ENCODE peak calls at places on chromosomes 12 and 14, in five cellular contexts. One of them, this sample, is unnamed.

GRCh38 chr14:22487941-22488340 is 101.1 kb downstream of the DAD1 start:
- DNase-seq in H9: no peak
- DNase-seq in tibial artery: no peak
- DNase-seq in WTC11: no peak
- DNase-seq in fibroblast of pulmonary artery: no peak
- DNase-seq in this sample: no peak

GRCh38 chr12:43238281-43238680 is 313.7 kb downstream of the ADAMTS20 start:
- DNase-seq in tibial artery: no peak
- DNase-seq in WTC11: no peak
- DNase-seq in H9: no peak
- DNase-seq in fibroblast of pulmonary artery: peak; percentile 3
- DNase-seq in this sample: no peak

GRCh38 chr12:94563261-94563660 is 87.1 kb downstream of the TMCC3 start:
- DNase-seq in fibroblast of pulmonary artery: no peak
- DNase-seq in WTC11: no peak
- DNase-seq in tibial artery: no peak
- DNase-seq in H9: no peak
- DNase-seq in this sample: no peak

GRCh38 chr14:44029933-44030332 is 477.1 kb downstream of the FSCB start:
- DNase-seq in fibroblast of pulmonary artery: peak; percentile 67
- DNase-seq in WTC11: no peak
- DNase-seq in H9: no peak
- DNase-seq in tibial artery: no peak
- DNase-seq in this sample: no peak

GRCh38 chr12:14284189-14284722 is 81.2 kb upstream of the ATF7IP start:
- DNase-seq in tibial artery: no peak
- DNase-seq in H9: peak; percentile 59
- DNase-seq in WTC11: no peak
- DNase-seq in fibroblast of pulmonary artery: peak; percentile 29
- DNase-seq in this sample: no peak

GRCh38 chr14:61866932-61867920 is 105.0 kb downstream of the SNAPC1 start:
- DNase-seq in tibial artery: no peak
- DNase-seq in H9: no peak
- DNase-seq in fibroblast of pulmonary artery: no peak
- DNase-seq in WTC11: no peak
- DNase-seq in this sample: no peak

GRCh38 chr12:54173906-54174471 is 14.8 kb downstream of the SMUG1 start:
- DNase-seq in WTC11: no peak
- DNase-seq in fibroblast of pulmonary artery: no peak
- DNase-seq in H9: no peak
- DNase-seq in tibial artery: no peak
- DNase-seq in this sample: no peak

GRCh38 chr14:81766597-81766996 is 232.9 kb upstream of the SEL1L start:
- DNase-seq in WTC11: no peak
- DNase-seq in tibial artery: no peak
- DNase-seq in fibroblast of pulmonary artery: no peak
- DNase-seq in H9: no peak
- DNase-seq in this sample: no peak

GRCh38 chr12:76586764-76587395 is 27.3 kb upstream of the OSBPL8 start:
- DNase-seq in WTC11: no peak
- DNase-seq in fibroblast of pulmonary artery: peak; percentile 73
- DNase-seq in H9: no peak
- DNase-seq in tibial artery: no peak
- DNase-seq in this sample: peak; percentile 13

GRCh38 chr12:27866382-27867101 is 86.5 kb upstream of the MANSC4 start:
- DNase-seq in WTC11: no peak
- DNase-seq in H9: no peak
- DNase-seq in fibroblast of pulmonary artery: peak; percentile 62
- DNase-seq in tibial artery: no peak
- DNase-seq in this sample: no peak

GRCh38 chr14:88422919-88423318 is 37.5 kb downstream of the SPATA7 start:
- DNase-seq in tibial artery: no peak
- DNase-seq in WTC11: no peak
- DNase-seq in fibroblast of pulmonary artery: peak; percentile 33
- DNase-seq in H9: no peak
- DNase-seq in this sample: no peak

GRCh38 chr14:70567791-70568190 is 32.7 kb downstream of the MED6 start:
- DNase-seq in H9: peak; percentile 68
- DNase-seq in fibroblast of pulmonary artery: peak; percentile 53
- DNase-seq in tibial artery: no peak
- DNase-seq in WTC11: peak; percentile 65
- DNase-seq in this sample: peak; percentile 3

GRCh38 chr14:58133739-58134138 is 18.3 kb downstream of the ARMH4 start:
- DNase-seq in WTC11: no peak
- DNase-seq in fibroblast of pulmonary artery: peak; percentile 72
- DNase-seq in tibial artery: no peak
- DNase-seq in H9: no peak
- DNase-seq in this sample: no peak

GRCh38 chr12:102195826-102196225 is 1.8 kb downstream of the PMCH start:
- DNase-seq in WTC11: no peak
- DNase-seq in H9: no peak
- DNase-seq in fibroblast of pulmonary artery: no peak
- DNase-seq in tibial artery: no peak
- DNase-seq in this sample: no peak

GRCh38 chr12:102202556-102202955 is 4.9 kb upstream of the PMCH start:
- DNase-seq in tibial artery: no peak
- DNase-seq in WTC11: no peak
- DNase-seq in fibroblast of pulmonary artery: peak; percentile 45
- DNase-seq in H9: no peak
- DNase-seq in this sample: no peak

GRCh38 chr12:102201662-102202061 is 4.0 kb upstream of the PMCH start:
- DNase-seq in H9: no peak
- DNase-seq in tibial artery: no peak
- DNase-seq in WTC11: no peak
- DNase-seq in fibroblast of pulmonary artery: no peak
- DNase-seq in this sample: no peak

GRCh38 chr12:102197789-102198188 is at the start of gene PMCH:
- DNase-seq in WTC11: no peak
- DNase-seq in H9: no peak
- DNase-seq in fibroblast of pulmonary artery: peak; percentile 31
- DNase-seq in tibial artery: no peak
- DNase-seq in this sample: no peak
- TF ChIP-seq CTCF in WTC11: no peak
- TF ChIP-seq CTCF in H9: no peak
- TF ChIP-seq CTCF in fibroblast of pulmonary artery: no peak
- TF ChIP-seq CTCF in tibial artery: no peak
- TF ChIP-seq CTCF in this sample: no peak

DNA sequence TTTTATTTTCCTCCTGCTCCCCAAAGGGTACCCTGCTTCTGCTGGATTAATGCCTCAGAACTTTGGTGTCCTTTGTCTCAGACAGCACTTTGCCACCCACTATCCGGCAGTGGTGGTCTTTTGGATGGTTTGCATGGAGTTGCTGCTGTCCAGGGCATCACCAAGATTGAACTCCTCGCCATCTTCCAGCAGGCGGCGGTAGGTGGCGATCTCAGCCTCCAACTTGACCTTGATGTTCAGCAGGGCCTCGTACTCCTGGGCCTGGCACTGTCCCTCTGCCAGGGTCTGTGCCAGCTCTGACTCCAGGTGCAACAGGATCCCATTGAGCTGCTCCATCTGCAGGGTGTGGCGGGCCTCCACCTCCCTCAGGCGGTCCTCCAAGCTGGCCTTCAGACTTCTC is 9.4 kb upstream of the NOPCHAP1 start:
- DNase-seq in fibroblast of pulmonary artery: no peak
- DNase-seq in tibial artery: no peak
- DNase-seq in WTC11: no peak
- DNase-seq in H9: peak; percentile 61
- DNase-seq in this sample: no peak
- TF ChIP-seq CTCF in fibroblast of pulmonary artery: no peak
- TF ChIP-seq CTCF in tibial artery: no peak
- TF ChIP-seq CTCF in WTC11: no peak
- TF ChIP-seq CTCF in H9: peak; percentile 58
- TF ChIP-seq CTCF in this sample: no peak

DNA sequence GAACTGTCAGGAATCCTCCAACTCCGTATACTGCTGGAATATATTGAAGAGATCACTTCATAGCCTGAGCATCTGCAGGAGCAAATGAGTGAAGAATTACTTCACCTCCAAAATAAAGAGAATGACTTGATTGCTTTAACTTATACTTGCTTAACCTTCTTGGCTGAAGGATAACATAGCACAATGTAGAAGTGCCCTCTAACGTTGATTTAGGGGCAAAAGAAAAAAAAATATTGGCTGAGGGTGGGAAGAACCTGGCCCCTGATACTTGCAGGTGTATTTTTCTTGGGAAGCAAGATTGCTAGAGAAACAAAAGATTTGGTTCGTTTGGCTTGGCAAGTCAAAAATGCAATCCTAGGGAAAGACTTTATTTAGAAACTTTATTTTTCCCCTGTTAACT is 272.7 kb upstream of the FAR2 start:
- DNase-seq in WTC11: no peak
- DNase-seq in H9: no peak
- DNase-seq in fibroblast of pulmonary artery: no peak
- DNase-seq in tibial artery: no peak
- DNase-seq in this sample: no peak
- TF ChIP-seq CTCF in WTC11: no peak
- TF ChIP-seq CTCF in H9: no peak
- TF ChIP-seq CTCF in fibroblast of pulmonary artery: no peak
- TF ChIP-seq CTCF in tibial artery: no peak
- TF ChIP-seq CTCF in this sample: no peak

GRCh38 chr12:48197549-48197966 is 5.5 kb downstream of the OR10AD1 start:
- DNase-seq in tibial artery: no peak
- DNase-seq in WTC11: no peak
- DNase-seq in fibroblast of pulmonary artery: peak; percentile 60
- DNase-seq in H9: no peak
- DNase-seq in this sample: peak; percentile 16
- TF ChIP-seq CTCF in tibial artery: peak; percentile 23
- TF ChIP-seq CTCF in WTC11: no peak
- TF ChIP-seq CTCF in fibroblast of pulmonary artery: peak; percentile 61
- TF ChIP-seq CTCF in H9: peak; percentile 53
- TF ChIP-seq CTCF in this sample: peak; percentile 67

DNA sequence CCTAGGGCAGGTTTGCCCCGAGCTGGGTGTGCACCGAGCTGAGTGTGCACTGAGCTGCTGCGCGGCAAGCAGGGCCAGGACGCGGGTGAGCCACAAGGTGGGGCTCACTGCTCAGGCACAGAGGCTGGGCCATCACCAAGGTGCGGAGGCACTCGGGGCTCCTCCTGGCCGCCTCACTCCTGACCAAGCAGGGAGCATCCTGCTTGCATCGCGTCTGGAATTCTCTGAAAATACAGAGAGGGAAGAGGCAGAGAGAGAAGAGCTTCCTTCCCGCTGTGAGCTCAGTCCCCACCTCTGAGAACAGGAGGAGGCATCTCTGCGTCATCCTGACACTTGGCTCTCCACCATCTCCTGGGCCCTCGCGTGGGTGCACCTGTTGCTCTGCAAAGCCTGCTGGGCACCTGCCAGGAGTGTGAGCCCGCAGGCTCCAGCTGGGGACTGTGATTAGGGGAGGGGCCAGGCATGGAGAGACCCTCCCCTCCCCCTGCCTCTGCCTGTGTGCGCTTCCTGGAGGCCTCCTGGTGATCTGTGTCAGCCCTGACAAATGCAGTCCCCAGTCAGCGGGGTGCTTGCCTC is 116.3 kb downstream of the GLT1D1 start:
- DNase-seq in fibroblast of pulmonary artery: no peak
- DNase-seq in tibial artery: peak; percentile 46
- DNase-seq in H9: peak; percentile 91
- DNase-seq in WTC11: peak; percentile 36
- DNase-seq in this sample: peak; percentile 53
- TF ChIP-seq CTCF in fibroblast of pulmonary artery: no peak
- TF ChIP-seq CTCF in tibial artery: no peak
- TF ChIP-seq CTCF in H9: peak; percentile 85
- TF ChIP-seq CTCF in WTC11: no peak
- TF ChIP-seq CTCF in this sample: peak; percentile 79

GRCh38 chr14:63308723-63309317 is 9.9 kb downstream of the GPHB5 start:
- DNase-seq in tibial artery: no peak
- DNase-seq in WTC11: peak; percentile 62
- DNase-seq in fibroblast of pulmonary artery: peak; percentile 47
- DNase-seq in H9: peak; percentile 80
- DNase-seq in this sample: no peak
- TF ChIP-seq CTCF in tibial artery: peak; percentile 20
- TF ChIP-seq CTCF in WTC11: peak; percentile 32
- TF ChIP-seq CTCF in fibroblast of pulmonary artery: peak; percentile 71
- TF ChIP-seq CTCF in H9: peak; percentile 91
- TF ChIP-seq CTCF in this sample: peak; percentile 70